ENCODE peak calls at places on chromosome 5, in five cellular contexts. F is foreskin fibroblast; N is cardiac muscle cell; K is cardiac fibroblast; A is CD4-positive, CD25-positive, alpha-beta regulatory T cell. P is an unnamed sample.
A peak's percentile ranks its signal among the peaks of the same experiment; 100 is the strongest.

GRCh38 chr5:107812570-107813141 is 141.9 kb upstream of the EFNA5 start:
- DNase-seq in N (peak; percentile 7), K (no peak), A (no peak), F (peak; percentile 33), P (no peak)

GRCh38 chr5:65030056-65030455 is 261.3 kb downstream of the CWC27 start:
- DNase-seq in N (no peak), A (no peak), K (no peak), F (no peak), P (no peak)

GRCh38 chr5:7012057-7012456 is 298.8 kb downstream of the TENT4A start:
- DNase-seq in A (no peak), K (no peak), F (no peak), N (no peak), P (no peak)

GRCh38 chr5:20109326-20109725 is 121.3 kb upstream of the CDH18 start:
- DNase-seq in F (no peak), N (no peak), K (no peak), A (no peak), P (no peak)

GRCh38 chr5:162256711-162257110 is 189.1 kb downstream of the GABRG2 start:
- DNase-seq in A (no peak), F (no peak), N (no peak), K (no peak), P (no peak)

GRCh38 chr5:175060264-175060663 is 335.9 kb downstream of the MSX2 start:
- DNase-seq in N (no peak), K (no peak), F (no peak), A (no peak), P (no peak)

GRCh38 chr5:6788956-6789649 is 75.9 kb downstream of the TENT4A start:
- DNase-seq in N (no peak), F (no peak), A (no peak), K (peak; percentile 54), P (no peak)

GRCh38 chr5:138998521-138998920 is 123.4 kb upstream of the LRRTM2 start:
- DNase-seq in N (no peak), F (no peak), K (no peak), A (no peak), P (no peak)

GRCh38 chr5:69167488-69167845 is 517 bp downstream of the CCNB1 start:
- DNase-seq in A (no peak), N (peak; percentile 18), K (no peak), F (no peak), P (no peak)

GRCh38 chr5:149357370-149358293 is at the start of gene PCYOX1L:
- DNase-seq in F (peak; percentile 95), A (peak; percentile 97), K (peak; percentile 97), N (peak; percentile 96), P (peak; percentile 88)

GRCh38 chr5:145574889-145575573 is 260.1 kb downstream of the PRELID2 start:
- DNase-seq in K (no peak), A (no peak), F (no peak), N (no peak), P (no peak)

GRCh38 chr5:33539192-33539591 is 98.4 kb downstream of the TARS1 start:
- DNase-seq in A (no peak), N (no peak), F (no peak), K (no peak), P (no peak)

GRCh38 chr5:98772415-98773213 is 849 bp upstream of the RGMB start:
- DNase-seq in K (peak; percentile 85), N (peak; percentile 85), F (no peak), A (peak; percentile 62), P (peak; percentile 77)

GRCh38 chr5:141234109-141234508 is 11.0 kb downstream of the PCDHB14 start:
- DNase-seq in N (no peak), F (no peak), K (peak; percentile 31), A (no peak), P (no peak)

GRCh38 chr5:1282139-1282992 is 12.5 kb downstream of the TERT start:
- DNase-seq in N (no peak), F (no peak), A (no peak), K (no peak), P (no peak)

GRCh38 chr5:116672203-116672602 is 97.6 kb upstream of the SEMA6A start:
- DNase-seq in K (no peak), A (no peak), N (no peak), F (no peak), P (no peak)

GRCh38 chr5:81783401-81783800 is 32.5 kb upstream of the SSBP2 start:
- DNase-seq in K (no peak), F (no peak), A (no peak), N (no peak), P (no peak)

GRCh38 chr5:92641031-92641962 is 939.7 kb downstream of the NR2F1-AS1 start:
- DNase-seq in N (peak; percentile 39), A (no peak), K (peak; percentile 73), F (peak; percentile 60), P (peak; percentile 66)

GRCh38 chr5:94746731-94747124 is 128.3 kb downstream of the SLF1 start:
- DNase-seq in A (no peak), F (no peak), N (peak; percentile 32), K (peak; percentile 31), P (peak; percentile 7)

GRCh38 chr5:158759276-158759675 is 340.4 kb downstream of the EBF1 start:
- DNase-seq in N (no peak), F (no peak), K (no peak), A (no peak), P (no peak)

GRCh38 chr5:67817652-67818051 is 397.9 kb upstream of the PIK3R1 start:
- DNase-seq in A (no peak), K (no peak), F (no peak), N (no peak), P (no peak)
- H3K4me3 ChIP-seq in A (no peak overlapping the region), K (no peak overlapping the region), F (no peak overlapping the region), N (peak overlapping the region; percentile 14), P (no peak overlapping the region)

GRCh38 chr5:171518916-171519315 is 99.5 kb downstream of the FGF18 start:
- DNase-seq in N (no peak), K (no peak), F (no peak), A (no peak), P (no peak)

GRCh38 chr5:171521219-171521633 is 101.8 kb downstream of the FGF18 start:
- DNase-seq in A (no peak), N (no peak), F (peak; percentile 90), K (peak; percentile 90), P (peak; percentile 85)

GRCh38 chr5:171521679-171522078 is 102.2 kb downstream of the FGF18 start:
- DNase-seq in A (no peak), N (no peak), K (no peak), F (no peak), P (no peak)

GRCh38 chr5:171523781-171524180 is 104.3 kb downstream of the FGF18 start:
- DNase-seq in F (no peak), N (no peak), A (no peak), K (no peak), P (no peak)

DNA sequence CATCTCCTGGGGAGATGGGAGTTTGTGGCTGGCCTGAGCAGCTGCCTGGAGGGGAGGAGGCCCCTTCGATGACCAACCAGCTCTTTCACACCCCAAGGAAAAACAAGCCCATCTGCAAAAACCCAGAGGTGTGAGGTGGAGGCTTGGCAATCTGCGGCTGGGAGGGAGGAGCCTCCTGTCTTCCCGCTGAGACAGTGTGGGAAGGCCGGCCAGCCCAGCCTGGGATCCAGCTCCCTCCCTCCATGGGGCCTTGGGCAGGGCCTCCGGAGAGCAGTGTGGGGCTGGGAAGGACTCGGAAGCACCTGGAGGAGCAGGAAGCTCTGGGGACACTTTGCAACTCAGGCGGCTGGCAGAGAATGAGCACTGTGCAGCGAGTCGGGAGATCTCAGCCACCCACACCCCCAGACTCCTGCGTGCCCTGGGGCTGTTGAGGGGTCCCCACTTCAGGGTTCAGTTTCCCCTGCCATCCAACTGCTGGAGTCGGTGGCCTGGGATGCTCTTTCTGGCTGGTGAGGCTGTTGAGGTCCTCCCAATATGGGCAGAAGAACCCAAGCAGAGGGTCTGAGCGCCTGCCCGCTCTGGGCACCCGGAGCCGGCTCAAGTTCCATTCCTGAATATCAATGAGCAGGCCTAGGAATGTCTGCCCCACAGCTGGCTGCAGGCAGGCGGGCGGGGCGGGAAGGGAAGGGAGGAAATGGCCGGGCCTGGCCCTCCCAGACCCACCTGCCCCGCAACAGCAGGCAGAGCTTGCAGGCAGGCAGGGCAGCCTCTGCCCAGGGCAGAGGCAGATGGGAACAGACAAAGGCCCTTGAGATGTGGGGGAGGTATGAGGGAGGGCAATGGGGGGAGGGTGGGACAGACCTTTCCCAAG is 101.1 kb downstream of the FGF18 start:
- DNase-seq in N (peak; percentile 51), A (no peak), F (no peak), K (peak; percentile 28), P (no peak)
- H3K4me3 ChIP-seq in N (no peak overlapping the region), A (no peak overlapping the region), F (no peak overlapping the region), K (no peak overlapping the region), P (no peak overlapping the region)

DNA sequence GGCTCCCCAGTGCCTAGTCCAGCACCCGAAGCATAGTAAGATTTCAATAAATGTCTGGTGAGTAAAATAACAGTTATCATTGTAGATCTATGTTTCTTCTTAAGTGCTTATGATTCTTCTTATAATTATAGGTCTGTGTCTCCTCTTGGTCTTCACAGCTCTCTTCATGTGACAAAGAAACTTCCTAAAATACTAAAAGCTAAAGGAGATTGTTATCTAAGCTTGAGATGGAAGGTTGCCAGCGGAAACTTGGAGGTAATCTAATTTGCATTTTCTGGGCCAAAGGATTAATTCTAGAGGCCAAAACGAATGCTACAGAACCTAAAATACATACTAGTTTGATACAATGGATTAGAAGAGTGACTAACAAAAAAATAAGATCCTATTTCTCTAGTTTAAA is 13.6 kb upstream of the ARHGAP26 start:
- DNase-seq in A (no peak), N (no peak), K (no peak), F (no peak), P (no peak)
- H3K4me3 ChIP-seq in A (no peak overlapping the region), N (no peak overlapping the region), K (no peak overlapping the region), F (no peak overlapping the region), P (no peak overlapping the region)

GRCh38 chr5:173231381-173231766 is 3.6 kb downstream of the NKX2-5 start:
- DNase-seq in N (peak; percentile 32), A (no peak), F (no peak), K (no peak), P (no peak)
- H3K4me3 ChIP-seq in N (peak overlapping the region; percentile 96), A (no peak overlapping the region), F (no peak overlapping the region), K (peak overlapping the region; percentile 36), P (no peak overlapping the region)

GRCh38 chr5:132823481-132824050 is 6.9 kb downstream of the SHROOM1 start:
- DNase-seq in F (no peak), K (no peak), A (no peak), N (no peak), P (no peak)
- H3K4me3 ChIP-seq in F (no peak overlapping the region), K (no peak overlapping the region), A (no peak overlapping the region), N (no peak overlapping the region), P (no peak overlapping the region)

GRCh38 chr5:128085413-128085812 is 1.8 kb downstream of the SLC12A2 start:
- DNase-seq in A (no peak), F (no peak), K (no peak), N (no peak), P (no peak)
- H3K4me3 ChIP-seq in A (peak overlapping the region; percentile 79), F (peak overlapping the region; percentile 90), K (peak overlapping the region; percentile 92), N (peak overlapping the region; percentile 81), P (peak overlapping the region; percentile 80)

DNA sequence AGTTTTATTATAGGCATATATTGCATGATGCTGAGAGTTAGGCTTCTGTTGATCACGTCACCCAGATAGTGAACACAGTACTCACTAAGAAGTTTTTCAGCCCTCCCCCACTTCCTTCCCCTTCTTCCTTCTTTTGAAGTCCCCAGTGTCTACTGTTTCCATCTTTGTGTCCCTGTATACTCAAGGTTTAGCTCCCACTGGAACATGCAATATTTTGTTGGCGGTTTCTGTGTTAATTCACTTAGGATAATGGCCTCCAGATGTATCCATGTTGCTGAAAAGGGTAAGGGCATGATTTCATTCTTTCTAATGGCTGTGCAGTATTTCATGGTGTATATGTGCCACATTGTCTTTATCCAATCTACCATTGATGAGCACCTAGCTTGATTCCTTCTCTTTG is 764.3 kb downstream of the MTRR start:
- DNase-seq in N (no peak), A (no peak), F (peak; percentile 22), K (no peak), P (no peak)
- H3K4me3 ChIP-seq in N (no peak overlapping the region), A (no peak overlapping the region), F (no peak overlapping the region), K (no peak overlapping the region), P (no peak overlapping the region)